ENCODE peak calls at places on chromosomes 4 and X, in six cellular contexts. One of them, this sample, is unnamed.

GRCh38 chr4:101155368-101155767 is 192.0 kb downstream of the PPP3CA start:
- DNase-seq in H1: no peak
- DNase-seq in HL-60: no peak
- DNase-seq in GM12878: no peak
- DNase-seq in K562: no peak
- DNase-seq in HepG2: no peak
- DNase-seq in this sample: no peak

GRCh38 chr4:188864741-188865140 is 725.5 kb downstream of the TRIML1 start:
- DNase-seq in GM12878: no peak
- DNase-seq in H1: no peak
- DNase-seq in HepG2: no peak
- DNase-seq in HL-60: no peak
- DNase-seq in K562: no peak
- DNase-seq in this sample: no peak

GRCh38 chr4:47623916-47624554 is 139.0 kb downstream of the ATP10D start:
- DNase-seq in HepG2: no peak
- DNase-seq in K562: no peak
- DNase-seq in HL-60: no peak
- DNase-seq in GM12878: no peak
- DNase-seq in H1: no peak
- DNase-seq in this sample: no peak

GRCh38 chr4:74120086-74120485 is 21.1 kb upstream of the CXCL2 start:
- DNase-seq in HepG2: no peak
- DNase-seq in H1: no peak
- DNase-seq in HL-60: no peak
- DNase-seq in GM12878: no peak
- DNase-seq in K562: no peak
- DNase-seq in this sample: no peak

GRCh38 chrX:105822138-105823091 is at the start of gene NRK:
- DNase-seq in HL-60: no peak
- DNase-seq in HepG2: no peak
- DNase-seq in GM12878: no peak
- DNase-seq in K562: no peak
- DNase-seq in H1: peak; percentile 63
- DNase-seq in this sample: peak; percentile 27

GRCh38 chrX:129876734-129877395 is 29.1 kb upstream of the UTP14A start:
- DNase-seq in K562: no peak
- DNase-seq in HL-60: no peak
- DNase-seq in HepG2: peak; percentile 78
- DNase-seq in GM12878: no peak
- DNase-seq in H1: no peak
- DNase-seq in this sample: no peak

GRCh38 chrX:132480581-132481203 is 8.1 kb downstream of the MBNL3 start:
- DNase-seq in K562: no peak
- DNase-seq in HL-60: peak; percentile 59
- DNase-seq in HepG2: peak; percentile 82
- DNase-seq in GM12878: peak; percentile 55
- DNase-seq in H1: no peak
- DNase-seq in this sample: no peak

GRCh38 chrX:29890004-29890403 is 325.4 kb upstream of the MAGEB2 start:
- DNase-seq in K562: no peak
- DNase-seq in GM12878: no peak
- DNase-seq in H1: no peak
- DNase-seq in HL-60: no peak
- DNase-seq in HepG2: no peak
- DNase-seq in this sample: no peak

GRCh38 chr4:78185117-78185516 is 128.0 kb downstream of the FRAS1 start:
- DNase-seq in H1: no peak
- DNase-seq in K562: no peak
- DNase-seq in HL-60: no peak
- DNase-seq in HepG2: no peak
- DNase-seq in GM12878: no peak
- DNase-seq in this sample: no peak

GRCh38 chr4:76996445-76996844 is 46.9 kb downstream of the SEPTIN11 start:
- DNase-seq in H1: no peak
- DNase-seq in K562: no peak
- DNase-seq in HepG2: no peak
- DNase-seq in HL-60: no peak
- DNase-seq in GM12878: no peak
- DNase-seq in this sample: no peak

GRCh38 chrX:46876901-46877300 is 35.3 kb upstream of the JADE3 start:
- DNase-seq in HL-60: no peak
- DNase-seq in K562: no peak
- DNase-seq in H1: no peak
- DNase-seq in GM12878: no peak
- DNase-seq in HepG2: no peak
- DNase-seq in this sample: no peak

DNA sequence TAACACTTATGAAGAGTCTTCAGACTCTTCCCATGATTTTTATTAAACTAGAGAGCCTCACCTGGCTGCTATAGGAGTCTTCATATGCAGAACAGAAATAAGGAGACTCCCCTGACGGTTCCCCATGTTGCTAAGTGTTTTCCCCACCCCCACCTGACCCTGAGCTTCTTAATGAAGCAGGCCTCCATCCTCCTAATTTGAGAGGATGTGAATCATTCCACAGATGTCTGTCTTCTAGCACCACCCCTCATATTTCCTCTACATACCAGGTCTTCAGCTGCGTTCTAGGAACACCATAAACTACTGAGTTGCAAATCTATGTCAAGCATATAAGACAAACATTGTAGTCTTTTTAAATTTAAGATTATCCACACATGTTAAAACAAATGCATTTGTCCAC is 36.9 kb downstream of the RP2 start:
- DNase-seq in GM12878: no peak
- DNase-seq in K562: no peak
- DNase-seq in H1: no peak
- DNase-seq in HL-60: no peak
- DNase-seq in HepG2: no peak
- DNase-seq in this sample: no peak
- TF ChIP-seq GABPA in GM12878: no peak
- TF ChIP-seq GABPA in K562: no peak
- TF ChIP-seq GABPA in H1: no peak
- TF ChIP-seq GABPA in HL-60: no peak
- TF ChIP-seq GABPA in HepG2: no peak
- TF ChIP-seq GABPA in this sample: no peak

DNA sequence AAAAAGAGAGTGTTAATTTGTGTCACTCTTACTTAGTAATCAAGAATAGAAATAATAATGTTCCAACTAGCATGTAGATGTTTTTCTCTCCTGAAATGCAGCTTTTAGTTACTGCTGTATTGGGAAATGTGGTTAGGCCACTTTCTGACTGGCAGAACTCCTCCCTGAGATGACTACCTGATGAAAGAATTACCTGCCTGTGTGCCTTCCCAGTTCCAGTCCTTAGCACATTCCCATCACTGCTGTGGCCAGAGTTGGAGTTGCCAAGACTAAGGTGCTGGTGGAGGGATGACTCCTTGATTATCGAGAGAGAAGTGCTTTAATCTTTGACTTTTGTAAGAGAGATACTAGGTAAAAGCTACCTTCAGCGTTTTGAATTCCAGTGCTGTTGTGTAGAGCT is 9.5 kb downstream of the GAB1 start:
- DNase-seq in HL-60: no peak
- DNase-seq in GM12878: no peak
- DNase-seq in K562: no peak
- DNase-seq in HepG2: no peak
- DNase-seq in H1: no peak
- DNase-seq in this sample: no peak
- TF ChIP-seq GABPA in HL-60: no peak
- TF ChIP-seq GABPA in GM12878: no peak
- TF ChIP-seq GABPA in K562: no peak
- TF ChIP-seq GABPA in HepG2: no peak
- TF ChIP-seq GABPA in H1: no peak
- TF ChIP-seq GABPA in this sample: no peak

GRCh38 chrX:70445876-70446275 is 1.2 kb downstream of the DLG3 start:
- DNase-seq in HepG2: no peak
- DNase-seq in K562: no peak
- DNase-seq in HL-60: no peak
- DNase-seq in GM12878: no peak
- DNase-seq in H1: no peak
- DNase-seq in this sample: peak; percentile 44
- TF ChIP-seq GABPA in HepG2: no peak
- TF ChIP-seq GABPA in K562: no peak
- TF ChIP-seq GABPA in HL-60: no peak
- TF ChIP-seq GABPA in GM12878: no peak
- TF ChIP-seq GABPA in H1: no peak
- TF ChIP-seq GABPA in this sample: no peak

GRCh38 chrX:9318213-9318612 is 146.6 kb upstream of the TBL1X start:
- DNase-seq in GM12878: no peak
- DNase-seq in H1: no peak
- DNase-seq in HepG2: no peak
- DNase-seq in HL-60: no peak
- DNase-seq in K562: no peak
- DNase-seq in this sample: no peak

GRCh38 chrX:9316096-9316495 is 148.8 kb upstream of the TBL1X start:
- DNase-seq in HepG2: no peak
- DNase-seq in H1: no peak
- DNase-seq in GM12878: no peak
- DNase-seq in HL-60: peak; percentile 26
- DNase-seq in K562: no peak
- DNase-seq in this sample: no peak

GRCh38 chrX:9317174-9317573 is 147.7 kb upstream of the TBL1X start:
- DNase-seq in H1: no peak
- DNase-seq in HL-60: no peak
- DNase-seq in K562: no peak
- DNase-seq in GM12878: no peak
- DNase-seq in HepG2: no peak
- DNase-seq in this sample: no peak

GRCh38 chrX:9312922-9313867 is 151.7 kb upstream of the TBL1X start:
- DNase-seq in H1: peak; percentile 79
- DNase-seq in K562: peak; percentile 53
- DNase-seq in GM12878: no peak
- DNase-seq in HL-60: no peak
- DNase-seq in HepG2: peak; percentile 13
- DNase-seq in this sample: peak; percentile 43

GRCh38 chrX:9315086-9315485 is 149.8 kb upstream of the TBL1X start:
- DNase-seq in H1: no peak
- DNase-seq in GM12878: no peak
- DNase-seq in HepG2: no peak
- DNase-seq in HL-60: no peak
- DNase-seq in K562: no peak
- DNase-seq in this sample: no peak
- TF ChIP-seq GABPA in H1: no peak
- TF ChIP-seq GABPA in GM12878: no peak
- TF ChIP-seq GABPA in HepG2: no peak
- TF ChIP-seq GABPA in HL-60: no peak
- TF ChIP-seq GABPA in K562: no peak
- TF ChIP-seq GABPA in this sample: no peak

GRCh38 chrX:50978920-50979660 is 68.6 kb downstream of the BMP15 start:
- DNase-seq in H1: no peak
- DNase-seq in HL-60: no peak
- DNase-seq in K562: peak; percentile 4
- DNase-seq in GM12878: no peak
- DNase-seq in HepG2: no peak
- DNase-seq in this sample: no peak
- TF ChIP-seq GABPA in H1: no peak
- TF ChIP-seq GABPA in HL-60: no peak
- TF ChIP-seq GABPA in K562: no peak
- TF ChIP-seq GABPA in GM12878: no peak
- TF ChIP-seq GABPA in HepG2: no peak
- TF ChIP-seq GABPA in this sample: no peak

GRCh38 chr4:2691952-2692435 is 64.1 kb downstream of the TNIP2 start:
- DNase-seq in H1: no peak
- DNase-seq in HepG2: no peak
- DNase-seq in GM12878: peak; percentile 28
- DNase-seq in K562: no peak
- DNase-seq in HL-60: no peak
- DNase-seq in this sample: no peak
- TF ChIP-seq GABPA in H1: no peak
- TF ChIP-seq GABPA in HepG2: no peak
- TF ChIP-seq GABPA in GM12878: no peak
- TF ChIP-seq GABPA in K562: no peak
- TF ChIP-seq GABPA in HL-60: no peak
- TF ChIP-seq GABPA in this sample: no peak

DNA sequence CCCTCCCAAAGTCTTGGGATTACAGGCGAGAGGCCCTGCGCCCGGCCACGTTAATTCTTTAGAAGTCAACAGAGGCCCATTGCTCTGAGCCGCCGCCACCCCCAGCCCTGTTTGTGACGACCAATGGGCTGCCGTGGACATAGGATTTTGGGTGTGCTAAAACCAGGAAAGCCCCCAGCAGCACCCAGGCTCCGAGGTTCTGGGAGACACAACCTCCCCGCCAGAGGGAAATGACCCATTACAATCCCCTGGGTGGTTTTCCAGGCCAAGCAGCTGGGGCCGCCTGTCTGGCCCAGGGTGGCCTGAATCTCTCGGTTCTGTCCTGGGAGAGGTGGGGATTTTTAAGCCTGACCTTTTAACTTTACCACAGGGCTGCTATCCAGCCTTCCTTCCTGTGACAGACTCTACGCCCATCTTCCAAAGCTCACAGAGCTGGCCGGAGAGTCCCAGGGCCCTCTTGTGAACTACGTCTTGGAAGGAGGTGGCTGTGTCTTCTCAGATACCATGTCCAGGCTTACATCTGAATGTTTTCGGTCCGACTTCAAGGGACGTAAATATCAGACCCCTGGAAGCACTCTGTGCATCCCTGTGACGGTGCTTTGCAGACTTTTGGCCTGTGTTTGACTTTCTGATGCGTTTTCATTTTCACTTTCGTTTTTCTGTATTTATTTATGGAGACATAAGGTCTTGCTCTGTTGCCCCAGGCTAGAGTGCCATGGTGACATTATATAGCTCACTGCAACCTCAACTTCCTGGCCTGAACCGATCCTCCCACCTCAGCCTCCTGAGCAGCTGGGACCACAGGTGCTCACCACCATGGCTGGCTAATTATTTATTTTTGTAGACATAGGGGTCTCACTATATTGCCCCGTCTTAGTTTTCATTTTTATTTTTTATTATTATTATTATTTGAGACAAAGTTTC is 36.0 kb downstream of the P2RY8 start:
- DNase-seq in GM12878: peak; percentile 90
- DNase-seq in K562: no peak
- DNase-seq in H1: peak; percentile 37
- DNase-seq in HL-60: no peak
- DNase-seq in HepG2: no peak
- DNase-seq in this sample: no peak
- TF ChIP-seq GABPA in GM12878: peak; percentile 44
- TF ChIP-seq GABPA in K562: no peak
- TF ChIP-seq GABPA in H1: no peak
- TF ChIP-seq GABPA in HL-60: no peak
- TF ChIP-seq GABPA in HepG2: no peak
- TF ChIP-seq GABPA in this sample: no peak

DNA sequence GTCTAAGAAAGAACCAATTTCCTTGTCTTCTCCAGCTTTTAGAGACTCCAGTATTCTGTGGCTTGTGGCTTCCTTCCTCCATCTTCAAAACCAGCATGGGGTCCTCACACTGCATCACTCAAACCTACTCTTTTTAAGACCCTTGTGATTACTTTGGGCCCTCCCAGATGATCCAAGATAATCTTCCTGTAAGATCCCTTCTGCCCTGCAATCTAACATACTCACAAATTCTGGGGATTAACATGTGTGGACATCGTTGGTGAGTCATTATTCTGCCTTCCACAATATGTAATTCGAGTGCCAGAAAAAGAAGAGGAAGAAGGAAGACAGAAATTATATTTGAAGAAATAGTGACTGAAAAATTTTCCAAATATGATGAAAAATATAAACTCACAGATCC is 47.9 kb downstream of the BEND4 start:
- DNase-seq in GM12878: no peak
- DNase-seq in K562: no peak
- DNase-seq in HL-60: no peak
- DNase-seq in H1: no peak
- DNase-seq in HepG2: no peak
- DNase-seq in this sample: no peak
- TF ChIP-seq GABPA in GM12878: no peak
- TF ChIP-seq GABPA in K562: no peak
- TF ChIP-seq GABPA in HL-60: no peak
- TF ChIP-seq GABPA in H1: no peak
- TF ChIP-seq GABPA in HepG2: no peak
- TF ChIP-seq GABPA in this sample: no peak

GRCh38 chr4:146643812-146644401 is 5.2 kb downstream of the POU4F2 start:
- DNase-seq in HL-60: no peak
- DNase-seq in GM12878: no peak
- DNase-seq in HepG2: peak; percentile 6
- DNase-seq in H1: no peak
- DNase-seq in K562: peak; percentile 39
- DNase-seq in this sample: no peak
- TF ChIP-seq GABPA in HL-60: no peak
- TF ChIP-seq GABPA in GM12878: no peak
- TF ChIP-seq GABPA in HepG2: no peak
- TF ChIP-seq GABPA in H1: no peak
- TF ChIP-seq GABPA in K562: no peak
- TF ChIP-seq GABPA in this sample: no peak

This sample was measured in SK-N-SH.